ENCODE peak calls at places on chromosomes 16 and 17, in seven cellular contexts. One of them, this sample, is unnamed.

GRCh38 chr16:71542377-71542776 is 16.2 kb downstream of the CHST4 start:
- DNase-seq in nephron progenitor cell: peak; percentile 71
- DNase-seq in AG10803: peak; percentile 14
- DNase-seq in anterior cingulate cortex: no peak
- DNase-seq in ACHN: no peak
- DNase-seq in Panc1: peak; percentile 25
- DNase-seq in DMS 273 treated with DMSO at 0.1 percent for 48 hours: no peak
- DNase-seq in this sample: peak; percentile 92

GRCh38 chr17:56222255-56222654 is 69.0 kb downstream of the ANKFN1 start:
- DNase-seq in Panc1: no peak
- DNase-seq in anterior cingulate cortex: no peak
- DNase-seq in DMS 273 treated with DMSO at 0.1 percent for 48 hours: no peak
- DNase-seq in AG10803: peak; percentile 6
- DNase-seq in nephron progenitor cell: no peak
- DNase-seq in ACHN: no peak
- DNase-seq in this sample: no peak

GRCh38 chr17:5219536-5219935 is 15.1 kb downstream of the SCIMP start:
- DNase-seq in anterior cingulate cortex: no peak
- DNase-seq in AG10803: no peak
- DNase-seq in ACHN: no peak
- DNase-seq in nephron progenitor cell: no peak
- DNase-seq in DMS 273 treated with DMSO at 0.1 percent for 48 hours: no peak
- DNase-seq in Panc1: no peak
- DNase-seq in this sample: no peak

GRCh38 chr16:20760346-20760745 is 3.5 kb upstream of the ACSM3 start:
- DNase-seq in anterior cingulate cortex: no peak
- DNase-seq in nephron progenitor cell: no peak
- DNase-seq in ACHN: no peak
- DNase-seq in AG10803: no peak
- DNase-seq in DMS 273 treated with DMSO at 0.1 percent for 48 hours: no peak
- DNase-seq in Panc1: no peak
- DNase-seq in this sample: no peak

GRCh38 chr16:84842516-84843148 is 22.8 kb downstream of the CRISPLD2 start:
- DNase-seq in Panc1: no peak
- DNase-seq in ACHN: no peak
- DNase-seq in anterior cingulate cortex: no peak
- DNase-seq in DMS 273 treated with DMSO at 0.1 percent for 48 hours: no peak
- DNase-seq in nephron progenitor cell: no peak
- DNase-seq in AG10803: no peak
- DNase-seq in this sample: no peak

GRCh38 chr17:72270530-72270929 is 149.7 kb downstream of the SOX9 start:
- DNase-seq in ACHN: no peak
- DNase-seq in AG10803: peak; percentile 3
- DNase-seq in Panc1: peak; percentile 7
- DNase-seq in anterior cingulate cortex: no peak
- DNase-seq in DMS 273 treated with DMSO at 0.1 percent for 48 hours: no peak
- DNase-seq in nephron progenitor cell: no peak
- DNase-seq in this sample: no peak

GRCh38 chr17:70327723-70328122 is 158.4 kb downstream of the KCNJ2 start:
- DNase-seq in anterior cingulate cortex: no peak
- DNase-seq in AG10803: no peak
- DNase-seq in DMS 273 treated with DMSO at 0.1 percent for 48 hours: peak; percentile 87
- DNase-seq in Panc1: no peak
- DNase-seq in ACHN: no peak
- DNase-seq in nephron progenitor cell: no peak
- DNase-seq in this sample: no peak

GRCh38 chr17:16081507-16082087 is 82.0 kb downstream of the TTC19 start:
- DNase-seq in DMS 273 treated with DMSO at 0.1 percent for 48 hours: no peak
- DNase-seq in nephron progenitor cell: no peak
- DNase-seq in Panc1: no peak
- DNase-seq in ACHN: no peak
- DNase-seq in AG10803: no peak
- DNase-seq in anterior cingulate cortex: no peak
- DNase-seq in this sample: no peak

GRCh38 chr16:74281285-74281684 is 15.3 kb upstream of the PSMD7 start:
- DNase-seq in Panc1: no peak
- DNase-seq in anterior cingulate cortex: no peak
- DNase-seq in ACHN: no peak
- DNase-seq in AG10803: no peak
- DNase-seq in nephron progenitor cell: no peak
- DNase-seq in DMS 273 treated with DMSO at 0.1 percent for 48 hours: no peak
- DNase-seq in this sample: peak; percentile 37

GRCh38 chr16:85465328-85466307 is 147.5 kb upstream of the GSE1 start:
- DNase-seq in nephron progenitor cell: no peak
- DNase-seq in ACHN: no peak
- DNase-seq in anterior cingulate cortex: no peak
- DNase-seq in AG10803: peak; percentile 64
- DNase-seq in Panc1: no peak
- DNase-seq in DMS 273 treated with DMSO at 0.1 percent for 48 hours: no peak
- DNase-seq in this sample: no peak

GRCh38 chr16:89189358-89190025 is 10.8 kb downstream of the SLC22A31 start:
- DNase-seq in Panc1: no peak
- DNase-seq in DMS 273 treated with DMSO at 0.1 percent for 48 hours: no peak
- DNase-seq in nephron progenitor cell: peak; percentile 12
- DNase-seq in ACHN: no peak
- DNase-seq in AG10803: no peak
- DNase-seq in anterior cingulate cortex: no peak
- DNase-seq in this sample: no peak

GRCh38 chr16:85025781-85026653 is 1.6 kb upstream of the KIAA0513 start:
- DNase-seq in AG10803: no peak
- DNase-seq in DMS 273 treated with DMSO at 0.1 percent for 48 hours: no peak
- DNase-seq in nephron progenitor cell: no peak
- DNase-seq in anterior cingulate cortex: no peak
- DNase-seq in Panc1: no peak
- DNase-seq in ACHN: no peak
- DNase-seq in this sample: no peak

GRCh38 chr17:74059471-74059870 is 144.0 kb upstream of the RPL38 start:
- DNase-seq in nephron progenitor cell: no peak
- DNase-seq in DMS 273 treated with DMSO at 0.1 percent for 48 hours: peak; percentile 75
- DNase-seq in ACHN: no peak
- DNase-seq in anterior cingulate cortex: no peak
- DNase-seq in Panc1: no peak
- DNase-seq in AG10803: no peak
- DNase-seq in this sample: no peak

GRCh38 chr17:1193300-1193699 is 13.5 kb upstream of the ABR start:
- DNase-seq in Panc1: no peak
- DNase-seq in DMS 273 treated with DMSO at 0.1 percent for 48 hours: no peak
- DNase-seq in AG10803: no peak
- DNase-seq in ACHN: no peak
- DNase-seq in nephron progenitor cell: no peak
- DNase-seq in anterior cingulate cortex: no peak
- DNase-seq in this sample: no peak

GRCh38 chr16:19892902-19893301 is 8.3 kb upstream of the GPRC5B start:
- DNase-seq in ACHN: no peak
- DNase-seq in anterior cingulate cortex: no peak
- DNase-seq in DMS 273 treated with DMSO at 0.1 percent for 48 hours: no peak
- DNase-seq in AG10803: no peak
- DNase-seq in nephron progenitor cell: no peak
- DNase-seq in Panc1: no peak
- DNase-seq in this sample: no peak

GRCh38 chr17:1322014-1322428 is 42.6 kb downstream of the TRARG1 start:
- DNase-seq in Panc1: no peak
- DNase-seq in ACHN: no peak
- DNase-seq in AG10803: no peak
- DNase-seq in DMS 273 treated with DMSO at 0.1 percent for 48 hours: no peak
- DNase-seq in nephron progenitor cell: no peak
- DNase-seq in anterior cingulate cortex: no peak
- DNase-seq in this sample: no peak

GRCh38 chr16:24102120-24102740 is 153.9 kb upstream of the CACNG3 start:
- DNase-seq in AG10803: no peak
- DNase-seq in ACHN: no peak
- DNase-seq in Panc1: no peak
- DNase-seq in DMS 273 treated with DMSO at 0.1 percent for 48 hours: no peak
- DNase-seq in anterior cingulate cortex: peak; percentile 45
- DNase-seq in nephron progenitor cell: no peak
- DNase-seq in this sample: peak; percentile 61

GRCh38 chr17:40518401-40519088 is 17.1 kb upstream of the TNS4 start:
- DNase-seq in anterior cingulate cortex: no peak
- DNase-seq in ACHN: peak; percentile 77
- DNase-seq in nephron progenitor cell: no peak
- DNase-seq in AG10803: no peak
- DNase-seq in DMS 273 treated with DMSO at 0.1 percent for 48 hours: no peak
- DNase-seq in Panc1: no peak
- DNase-seq in this sample: peak; percentile 45

GRCh38 chr16:57371494-57372371 is 557 bp upstream of the CX3CL1 start:
- DNase-seq in Panc1: no peak
- DNase-seq in nephron progenitor cell: no peak
- DNase-seq in AG10803: no peak
- DNase-seq in ACHN: no peak
- DNase-seq in anterior cingulate cortex: no peak
- DNase-seq in DMS 273 treated with DMSO at 0.1 percent for 48 hours: no peak
- DNase-seq in this sample: no peak

GRCh38 chr17:70767102-70767701 is 597.9 kb downstream of the KCNJ2 start:
- DNase-seq in Panc1: no peak
- DNase-seq in nephron progenitor cell: peak; percentile 30
- DNase-seq in AG10803: peak; percentile 47
- DNase-seq in ACHN: peak; percentile 49
- DNase-seq in DMS 273 treated with DMSO at 0.1 percent for 48 hours: no peak
- DNase-seq in anterior cingulate cortex: no peak
- DNase-seq in this sample: peak; percentile 60

GRCh38 chr17:76612977-76613851 is 27.6 kb upstream of the ST6GALNAC2 start:
- DNase-seq in ACHN: no peak
- DNase-seq in Panc1: no peak
- DNase-seq in AG10803: no peak
- DNase-seq in anterior cingulate cortex: no peak
- DNase-seq in nephron progenitor cell: peak; percentile 29
- DNase-seq in DMS 273 treated with DMSO at 0.1 percent for 48 hours: peak; percentile 9
- DNase-seq in this sample: peak; percentile 93

GRCh38 chr17:76411247-76411646 is 26.8 kb downstream of the SPHK1 start:
- DNase-seq in DMS 273 treated with DMSO at 0.1 percent for 48 hours: no peak
- DNase-seq in AG10803: no peak
- DNase-seq in anterior cingulate cortex: no peak
- DNase-seq in nephron progenitor cell: no peak
- DNase-seq in ACHN: no peak
- DNase-seq in Panc1: no peak
- DNase-seq in this sample: no peak

GRCh38 chr16:70788668-70789161 is 12.2 kb downstream of the VAC14 start:
- DNase-seq in DMS 273 treated with DMSO at 0.1 percent for 48 hours: no peak
- DNase-seq in ACHN: no peak
- DNase-seq in anterior cingulate cortex: no peak
- DNase-seq in nephron progenitor cell: no peak
- DNase-seq in AG10803: no peak
- DNase-seq in Panc1: no peak
- DNase-seq in this sample: no peak

GRCh38 chr16:82456683-82457082 is 170.1 kb upstream of the CDH13 start:
- DNase-seq in nephron progenitor cell: peak; percentile 75
- DNase-seq in DMS 273 treated with DMSO at 0.1 percent for 48 hours: peak; percentile 2
- DNase-seq in anterior cingulate cortex: peak; percentile 31
- DNase-seq in ACHN: peak; percentile 67
- DNase-seq in AG10803: peak; percentile 81
- DNase-seq in Panc1: peak; percentile 24
- DNase-seq in this sample: peak; percentile 82

GRCh38 chr17:60888812-60889709 is 211.4 kb downstream of the BCAS3 start:
- DNase-seq in nephron progenitor cell: no peak
- DNase-seq in Panc1: no peak
- DNase-seq in ACHN: no peak
- DNase-seq in AG10803: peak; percentile 16
- DNase-seq in anterior cingulate cortex: no peak
- DNase-seq in DMS 273 treated with DMSO at 0.1 percent for 48 hours: no peak
- DNase-seq in this sample: no peak

GRCh38 chr17:79809530-79810137 is 12.8 kb upstream of the CBX8 start:
- DNase-seq in ACHN: no peak
- DNase-seq in Panc1: no peak
- DNase-seq in AG10803: no peak
- DNase-seq in nephron progenitor cell: no peak
- DNase-seq in anterior cingulate cortex: no peak
- DNase-seq in DMS 273 treated with DMSO at 0.1 percent for 48 hours: no peak
- DNase-seq in this sample: peak; percentile 55

GRCh38 chr17:1882836-1883235 is 53.0 kb downstream of the RPA1 start:
- DNase-seq in AG10803: peak; percentile 43
- DNase-seq in DMS 273 treated with DMSO at 0.1 percent for 48 hours: no peak
- DNase-seq in nephron progenitor cell: peak; percentile 25
- DNase-seq in ACHN: peak; percentile 55
- DNase-seq in Panc1: peak; percentile 20
- DNase-seq in anterior cingulate cortex: no peak
- DNase-seq in this sample: peak; percentile 79

GRCh38 chr16:74591914-74592650 is 14.8 kb downstream of the GLG1 start:
- DNase-seq in DMS 273 treated with DMSO at 0.1 percent for 48 hours: no peak
- DNase-seq in ACHN: no peak
- DNase-seq in AG10803: no peak
- DNase-seq in nephron progenitor cell: no peak
- DNase-seq in anterior cingulate cortex: no peak
- DNase-seq in Panc1: no peak
- DNase-seq in this sample: no peak

GRCh38 chr16:84851192-84852127 is 31.7 kb downstream of the CRISPLD2 start:
- DNase-seq in Panc1: peak; percentile 81
- DNase-seq in AG10803: peak; percentile 44
- DNase-seq in DMS 273 treated with DMSO at 0.1 percent for 48 hours: no peak
- DNase-seq in ACHN: peak; percentile 100
- DNase-seq in nephron progenitor cell: no peak
- DNase-seq in anterior cingulate cortex: no peak
- DNase-seq in this sample: no peak

GRCh38 chr17:64309710-64310109 is 46.6 kb upstream of the TEX2 start:
- DNase-seq in AG10803: no peak
- DNase-seq in DMS 273 treated with DMSO at 0.1 percent for 48 hours: peak; percentile 21
- DNase-seq in anterior cingulate cortex: no peak
- DNase-seq in ACHN: no peak
- DNase-seq in nephron progenitor cell: no peak
- DNase-seq in Panc1: no peak
- DNase-seq in this sample: no peak

GRCh38 chr16:78405833-78406232 is 306.4 kb downstream of the WWOX start:
- DNase-seq in DMS 273 treated with DMSO at 0.1 percent for 48 hours: no peak
- DNase-seq in Panc1: no peak
- DNase-seq in AG10803: no peak
- DNase-seq in ACHN: no peak
- DNase-seq in nephron progenitor cell: no peak
- DNase-seq in anterior cingulate cortex: no peak
- DNase-seq in this sample: no peak

GRCh38 chr16:30491229-30491628 is 18.7 kb downstream of the ITGAL start:
- DNase-seq in nephron progenitor cell: no peak
- DNase-seq in Panc1: no peak
- DNase-seq in anterior cingulate cortex: no peak
- DNase-seq in ACHN: no peak
- DNase-seq in DMS 273 treated with DMSO at 0.1 percent for 48 hours: no peak
- DNase-seq in AG10803: no peak
- DNase-seq in this sample: no peak

GRCh38 chr16:79672524-79672923 is 72.0 kb upstream of the MAF start:
- DNase-seq in anterior cingulate cortex: no peak
- DNase-seq in DMS 273 treated with DMSO at 0.1 percent for 48 hours: no peak
- DNase-seq in AG10803: no peak
- DNase-seq in Panc1: no peak
- DNase-seq in ACHN: no peak
- DNase-seq in nephron progenitor cell: no peak
- DNase-seq in this sample: no peak

GRCh38 chr17:80970044-80970761 is 21.4 kb upstream of the CHMP6 start:
- DNase-seq in DMS 273 treated with DMSO at 0.1 percent for 48 hours: no peak
- DNase-seq in ACHN: peak; percentile 42
- DNase-seq in anterior cingulate cortex: peak; percentile 40
- DNase-seq in Panc1: peak; percentile 5
- DNase-seq in nephron progenitor cell: peak; percentile 46
- DNase-seq in AG10803: peak; percentile 14
- DNase-seq in this sample: no peak

GRCh38 chr16:50602531-50603205 is 54.5 kb downstream of the NKD1 start:
- DNase-seq in AG10803: no peak
- DNase-seq in anterior cingulate cortex: no peak
- DNase-seq in DMS 273 treated with DMSO at 0.1 percent for 48 hours: no peak
- DNase-seq in nephron progenitor cell: no peak
- DNase-seq in ACHN: no peak
- DNase-seq in Panc1: no peak
- DNase-seq in this sample: no peak

GRCh38 chr16:85650864-85651811 is 37.6 kb downstream of the GINS2 start:
- DNase-seq in anterior cingulate cortex: peak; percentile 31
- DNase-seq in AG10803: peak; percentile 16
- DNase-seq in DMS 273 treated with DMSO at 0.1 percent for 48 hours: no peak
- DNase-seq in nephron progenitor cell: no peak
- DNase-seq in Panc1: no peak
- DNase-seq in ACHN: no peak
- DNase-seq in this sample: no peak

GRCh38 chr16:57432505-57432904 is 14.7 kb downstream of the CIAPIN1 start:
- DNase-seq in AG10803: no peak
- DNase-seq in ACHN: no peak
- DNase-seq in nephron progenitor cell: no peak
- DNase-seq in Panc1: no peak
- DNase-seq in DMS 273 treated with DMSO at 0.1 percent for 48 hours: no peak
- DNase-seq in anterior cingulate cortex: no peak
- DNase-seq in this sample: no peak